ENCODE peak calls at places on chromosomes 12 and 14, in four cellular contexts. O is trophoblast cell, K is mesenchymal stem cell, D is neuronal stem cell. L is an unnamed sample.

GRCh38 chr14:98695809-98696208 is 576.2 kb downstream of the BCL11B start:
- DNase-seq in O (no peak), K (no peak), D (no peak), L (no peak)

GRCh38 chr14:72515779-72516770 is 377.8 kb downstream of the DPF3 start:
- DNase-seq in O (no peak), K (peak), D (no peak), L (peak)

GRCh38 chr14:75294649-75295033 is 16.0 kb downstream of the FOS start:
- DNase-seq in O (no peak), K (no peak), D (no peak), L (no peak)

GRCh38 chr12:87119713-87120112 is 863.5 kb upstream of the MGAT4C start:
- DNase-seq in O (no peak), K (no peak), D (no peak), L (no peak)

GRCh38 chr12:124006582-124007170 is 33.7 kb downstream of the ZNF664 start:
- DNase-seq in O (no peak), K (no peak), D (no peak), L (no peak)

GRCh38 chr12:62631531-62632520 is 165.2 kb downstream of the MON2 start:
- DNase-seq in O (no peak), K (peak), D (peak), L (peak)

GRCh38 chr12:110165540-110166159 is 41.5 kb downstream of the IFT81 start:
- DNase-seq in O (peak), K (no peak), D (no peak), L (no peak)

GRCh38 chr14:47389520-47389919 is 285.9 kb downstream of the MDGA2 start:
- DNase-seq in O (no peak), K (no peak), D (peak), L (no peak)

GRCh38 chr14:34912966-34913365 is 37.8 kb upstream of the BAZ1A start:
- DNase-seq in O (no peak), K (no peak), D (no peak), L (no peak)

GRCh38 chr14:74507796-74508195 is 14.2 kb downstream of the ISCA2 start:
- DNase-seq in O (no peak), K (no peak), D (no peak), L (no peak)

GRCh38 chr12:117441751-117442150 is 80.3 kb upstream of the NOS1 start:
- DNase-seq in O (no peak), K (no peak), D (no peak), L (no peak)

GRCh38 chr14:101109981-101110728 is 206.6 kb upstream of the RTL1 start:
- DNase-seq in O (no peak), K (no peak), D (no peak), L (no peak)

GRCh38 chr12:52646613-52647012 is 5.4 kb downstream of the KRT2 start:
- DNase-seq in O (no peak), K (no peak), D (no peak), L (no peak)

GRCh38 chr12:68958337-68958736 is 25.4 kb upstream of the CPM start:
- DNase-seq in O (no peak), K (no peak), D (no peak), L (no peak)

GRCh38 chr12:30795660-30796507 is 41.1 kb upstream of the CAPRIN2 start:
- DNase-seq in O (no peak), K (peak), D (peak), L (peak)

GRCh38 chr14:86022031-86022629 is 492.2 kb downstream of the FLRT2 start:
- DNase-seq in O (no peak), K (peak), D (no peak), L (peak)

GRCh38 chr12:118358607-118359540 is 13.8 kb downstream of the TAOK3 start:
- DNase-seq in O (no peak), K (no peak), D (no peak), L (no peak)

GRCh38 chr12:67928621-67929369 is 60.5 kb upstream of the IFNG-AS1 start:
- DNase-seq in O (no peak), K (no peak), D (no peak), L (no peak)

GRCh38 chr12:58174316-58174715 is 232.9 kb downstream of the ATP23 start:
- DNase-seq in O (no peak), K (no peak), D (no peak), L (no peak)

GRCh38 chr12:108622425-108622824 is 11.3 kb downstream of the SELPLG start:
- DNase-seq in O (no peak), K (peak), D (no peak), L (no peak)

GRCh38 chr14:68961361-68961760 is 17.7 kb downstream of the ACTN1 start:
- DNase-seq in O (no peak), K (no peak), D (no peak), L (no peak)

GRCh38 chr14:34013714-34014055 is 62.8 kb upstream of the EGLN3 start:
- DNase-seq in O (no peak), K (no peak), D (no peak), L (no peak)

GRCh38 chr12:3752096-3752709 is 706 bp downstream of the CRACR2A start:
- DNase-seq in O (no peak), K (peak), D (no peak), L (no peak)

DNA sequence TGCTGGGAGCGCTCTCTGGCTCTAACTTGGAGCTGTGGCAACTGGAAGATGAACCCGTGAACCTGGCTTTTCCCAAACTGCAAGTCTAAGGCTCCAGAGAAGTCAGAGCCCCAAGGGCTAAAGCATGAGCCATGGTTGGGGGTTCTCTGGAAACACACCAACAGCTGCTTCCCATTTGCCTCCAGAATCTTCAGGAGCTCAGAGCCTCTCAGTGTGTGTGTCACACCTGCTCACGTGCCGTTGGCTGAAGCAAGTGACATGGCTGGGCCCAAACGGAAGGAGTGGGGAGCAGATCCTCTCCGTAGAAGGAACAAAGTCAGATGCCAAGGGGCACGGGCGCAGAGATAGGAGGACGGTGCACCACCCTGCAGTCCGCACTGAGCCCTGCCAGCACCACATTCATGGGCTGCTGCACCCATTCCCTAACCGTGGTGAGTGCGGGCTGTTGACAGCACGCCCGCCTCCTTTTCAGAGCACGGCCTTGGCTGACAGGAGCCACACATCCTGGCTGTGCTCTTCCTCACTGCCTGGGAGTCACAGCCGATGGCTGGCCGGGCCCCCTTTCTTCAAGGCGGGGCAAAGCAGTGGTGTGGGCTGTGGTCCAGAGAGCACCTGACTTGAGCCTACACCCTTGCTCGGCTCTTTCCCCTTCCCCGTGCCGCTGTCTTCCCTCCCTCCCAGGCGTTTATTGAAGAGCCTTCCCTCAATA is 16.6 kb upstream of the TRAF3 start:
- DNase-seq in O (no peak), K (no peak), D (no peak), L (no peak)
- H3K4ac ChIP-seq in O (no peak), K (no peak), D (no peak), L (no peak)

DNA sequence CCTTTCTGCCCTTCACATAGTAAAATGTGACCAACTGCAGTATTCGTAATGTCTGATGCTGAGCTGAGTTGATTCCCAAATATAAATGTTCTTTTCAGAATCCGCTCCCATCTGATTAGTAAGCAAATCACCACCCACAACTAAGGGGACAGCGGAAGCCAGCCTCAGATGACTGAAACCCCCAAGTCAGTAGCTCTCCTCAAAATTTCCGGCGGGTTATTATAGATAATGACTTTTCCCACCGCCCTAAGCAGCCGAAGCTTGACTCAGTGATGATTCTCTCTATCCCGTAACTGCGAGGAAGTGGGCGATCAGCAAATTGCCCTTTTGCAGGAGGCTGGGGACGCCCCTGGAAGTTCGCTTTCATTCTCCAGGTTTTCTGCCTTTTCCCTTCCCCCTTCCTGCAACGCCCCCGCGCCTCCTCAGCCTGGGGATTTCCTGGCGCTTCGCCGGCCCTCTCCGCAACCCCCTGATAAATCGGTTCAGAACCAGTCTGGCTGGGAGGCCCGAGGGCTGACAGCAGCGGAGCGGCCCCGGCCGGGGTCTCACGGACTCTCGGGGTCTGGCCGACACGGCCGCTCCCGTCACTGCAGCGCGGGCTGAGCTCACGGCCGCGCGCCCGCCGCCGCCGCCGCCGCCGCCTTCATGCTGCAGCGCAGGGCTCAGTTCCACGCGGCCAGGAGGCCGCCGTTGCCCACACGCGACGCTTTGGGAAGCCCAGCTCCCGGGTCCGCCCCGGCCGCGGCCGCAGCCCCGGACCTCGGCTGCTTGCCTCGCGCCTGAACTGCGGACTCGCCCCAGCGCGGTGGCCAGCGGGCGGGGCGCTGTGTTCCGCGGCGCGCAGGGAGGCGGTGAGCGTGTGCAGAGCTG is at the start of gene LRFN5:
- DNase-seq in O (no peak), K (peak), D (peak), L (peak)
- H3K4ac ChIP-seq in O (peak), K (peak), D (no peak), L (no peak)

DNA sequence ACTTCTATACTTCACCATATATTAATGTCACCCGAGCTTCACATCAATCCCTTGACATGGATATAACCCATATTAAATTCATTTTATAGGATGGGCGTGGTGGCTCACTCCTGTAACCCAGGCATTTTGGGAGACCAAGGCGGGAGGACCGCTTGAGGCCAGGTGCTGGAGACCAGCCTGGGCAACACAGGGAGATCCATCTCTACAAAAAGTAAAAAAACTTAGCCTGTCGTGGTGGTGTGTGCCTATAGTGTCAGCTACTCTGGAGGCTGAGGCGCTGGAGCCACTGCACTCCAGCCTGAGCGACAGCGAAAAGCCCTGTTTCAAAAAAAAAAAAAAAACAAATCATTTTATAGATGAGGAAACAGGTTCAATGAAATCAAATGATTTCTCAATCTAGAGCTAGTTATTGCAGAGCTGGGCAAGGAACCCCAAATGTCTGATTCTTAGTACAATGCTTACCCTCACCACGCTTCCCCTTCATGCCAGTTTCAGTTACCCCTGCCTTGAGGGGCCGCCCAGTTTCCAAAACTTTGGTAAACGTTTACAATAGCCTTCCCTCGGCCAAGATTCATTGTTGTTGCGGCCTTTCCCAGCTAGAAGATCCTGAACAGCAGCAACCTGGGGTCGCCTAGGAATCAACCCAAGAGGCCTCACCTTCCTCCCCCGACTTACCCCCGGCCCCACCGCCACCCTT is 751 bp downstream of the PSMB5 start:
- DNase-seq in O (no peak), K (no peak), D (no peak), L (no peak)
- H3K4ac ChIP-seq in O (peak), K (peak), D (no peak), L (peak)

DNA sequence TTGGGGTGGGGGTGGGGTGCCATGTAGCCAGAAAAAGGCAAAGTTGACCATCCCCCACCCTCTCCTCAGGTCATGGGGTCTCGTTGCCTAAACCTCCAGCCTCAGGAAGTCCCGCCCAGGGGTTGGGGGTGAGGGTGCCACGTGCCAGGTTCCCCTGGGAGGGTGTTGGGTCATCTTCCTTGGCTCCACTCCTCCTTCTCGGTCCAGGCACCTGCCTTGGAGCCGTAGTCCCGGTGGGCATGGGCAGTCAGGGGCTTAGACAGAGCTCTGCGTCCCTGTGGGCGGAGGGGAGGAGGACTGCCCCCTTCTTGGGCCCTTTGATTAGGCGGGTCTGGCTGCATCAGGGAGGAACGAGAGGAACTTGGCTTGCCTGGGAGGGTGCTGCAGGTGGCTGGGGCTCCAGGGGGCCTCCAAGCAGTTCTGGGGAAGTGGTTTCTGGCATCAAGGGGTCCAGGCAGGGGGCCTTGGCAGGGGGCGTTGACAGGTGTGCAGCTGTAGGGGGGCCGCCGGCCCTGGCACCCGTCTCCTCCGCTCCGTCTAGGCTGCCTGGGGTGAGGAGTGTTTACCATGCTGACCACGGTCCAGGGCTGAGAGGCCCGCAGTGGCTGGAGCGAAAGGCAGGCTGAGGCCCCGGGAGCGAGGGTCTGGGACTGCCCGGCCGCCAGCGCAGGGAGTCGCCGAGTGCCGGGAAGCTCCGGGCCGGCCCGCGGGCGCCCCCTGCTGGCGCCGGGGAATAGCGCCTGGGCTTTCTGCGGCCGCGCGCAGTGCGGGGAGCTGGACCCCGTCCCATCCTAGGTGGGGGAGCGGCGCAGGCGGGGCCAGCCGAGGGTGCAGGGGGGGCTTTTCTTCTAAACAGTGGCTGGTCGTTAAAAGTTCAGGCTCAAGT is 7.9 kb downstream of the SETD1B start:
- DNase-seq in O (peak), K (peak), D (peak), L (peak)
- H3K4ac ChIP-seq in O (no peak), K (peak), D (no peak), L (peak)

L was measured in IMR-90.